ENCODE peak calls at places on chromosomes 5 and 9, in nine cellular contexts. M is RWPE2, Q is fibroblast of lung, L is thoracic aorta, O is heart right ventricle, E is left ventricle myocardium inferior, X is IMR-90, H is tibial nerve, B is tibial artery. Z is an unnamed sample.
A peak's percentile ranks its signal among the peaks of the same experiment; 100 is the strongest.

GRCh38 chr5:36494756-36495637 is 111.4 kb upstream of the SLC1A3 start:
- DNase-seq in M (peak; percentile 72), Q (peak; percentile 92), L (no peak), O (no peak), E (no peak), X (peak; percentile 23), H (no peak), B (no peak), Z (no peak)

GRCh38 chr9:19828586-19828985 is 39.7 kb upstream of the SLC24A2 start:
- DNase-seq in M (no peak), Q (no peak), L (no peak), O (no peak), E (no peak), X (no peak), H (no peak), B (no peak), Z (no peak)

GRCh38 chr9:136631038-136632000 is 31.4 kb upstream of the EGFL7 start:
- DNase-seq in M (no peak), Q (peak; percentile 70), L (no peak), O (peak; percentile 82), E (peak; percentile 78), X (peak; percentile 76), H (peak; percentile 65), B (peak; percentile 85), Z (peak; percentile 69)

GRCh38 chr5:161273410-161273809 is 273.1 kb downstream of the GABRB2 start:
- DNase-seq in M (no peak), Q (no peak), L (no peak), O (no peak), E (no peak), X (no peak), H (no peak), B (no peak), Z (no peak)

GRCh38 chr5:119333421-119333851 is 22.4 kb upstream of the TNFAIP8 start:
- DNase-seq in M (no peak), Q (no peak), L (no peak), O (no peak), E (no peak), X (peak; percentile 21), H (no peak), B (no peak), Z (no peak)

GRCh38 chr5:31585519-31586270 is 53.2 kb upstream of the PDZD2 start:
- DNase-seq in M (no peak), Q (peak; percentile 62), L (no peak), O (no peak), E (no peak), X (peak; percentile 49), H (no peak), B (no peak), Z (no peak)

GRCh38 chr5:107669543-107670027 is 1.2 kb downstream of the EFNA5 start:
- DNase-seq in M (peak; percentile 76), Q (peak; percentile 50), L (peak; percentile 11), O (peak; percentile 26), E (peak; percentile 46), X (peak; percentile 2), H (no peak), B (peak; percentile 67), Z (peak; percentile 54)

GRCh38 chr5:139635191-139635590 is 13.0 kb upstream of the CXXC5 start:
- DNase-seq in M (no peak), Q (no peak), L (no peak), O (no peak), E (no peak), X (no peak), H (no peak), B (no peak), Z (no peak)

DNA sequence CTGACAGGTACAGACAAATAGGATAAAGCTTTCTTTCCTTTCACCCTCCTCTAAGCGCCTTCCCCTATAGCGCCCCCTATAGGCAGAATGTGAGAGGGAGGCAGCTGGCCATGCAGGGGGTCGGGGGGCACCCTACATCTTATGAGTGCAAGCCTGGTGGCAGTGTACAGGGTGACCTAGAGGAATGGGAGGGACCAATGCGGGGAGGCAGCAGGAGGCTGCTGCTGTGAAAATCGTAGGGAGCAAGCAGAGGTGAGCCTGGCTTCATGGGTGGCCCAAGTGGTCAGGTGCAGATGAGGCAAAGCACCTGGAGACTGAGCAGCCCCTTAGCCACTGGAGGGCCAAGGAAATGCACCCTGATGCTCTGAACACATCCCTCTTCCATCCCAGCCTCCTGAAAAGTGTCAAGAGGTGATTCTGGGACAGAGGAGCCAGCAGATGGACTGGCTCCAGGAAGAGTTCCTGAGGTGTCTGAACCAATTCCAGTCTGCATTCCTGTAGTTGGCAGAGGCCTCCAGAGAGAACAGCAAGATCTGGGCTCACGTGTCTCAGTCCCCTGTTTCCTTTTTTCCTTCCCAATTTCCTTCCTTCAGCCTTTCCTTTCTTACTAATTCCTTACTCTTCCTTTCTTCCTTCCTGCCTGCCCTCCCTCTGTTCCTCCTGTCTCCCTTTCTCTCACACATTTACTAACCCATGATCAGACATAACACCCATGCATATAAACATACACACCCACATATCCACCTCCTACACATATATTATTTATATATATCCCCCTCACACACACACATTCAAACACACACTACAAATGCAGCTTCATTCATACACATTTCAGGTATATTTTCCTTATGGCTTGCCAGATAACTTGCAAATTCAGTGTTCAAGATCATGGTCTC is 32.8 kb upstream of the GALNT10 start:
- DNase-seq in M (no peak), Q (no peak), L (no peak), O (no peak), E (no peak), X (no peak), H (no peak), B (no peak), Z (no peak)
- TF ChIP-seq CTCF in M (peak; percentile 24), Q (peak; percentile 33), L (no peak), O (peak; percentile 44), E (peak; percentile 45), X (no peak), H (no peak), B (no peak), Z (no peak)

GRCh38 chr5:134547579-134547978 is 22.1 kb downstream of the JADE2 start:
- DNase-seq in M (no peak), Q (peak; percentile 85), L (no peak), O (no peak), E (peak; percentile 33), X (peak; percentile 93), H (no peak), B (peak; percentile 87), Z (no peak)

GRCh38 chr5:134547999-134548626 is 22.6 kb downstream of the JADE2 start:
- DNase-seq in M (peak; percentile 35), Q (no peak), L (no peak), O (no peak), E (peak; percentile 10), X (no peak), H (no peak), B (no peak), Z (no peak)

GRCh38 chr5:134541736-134542376 is 16.4 kb downstream of the JADE2 start:
- DNase-seq in M (no peak), Q (no peak), L (no peak), O (peak; percentile 70), E (peak; percentile 55), X (peak; percentile 64), H (no peak), B (no peak), Z (no peak)

GRCh38 chr5:134543820-134544692 is 18.6 kb downstream of the JADE2 start:
- DNase-seq in M (peak; percentile 71), Q (no peak), L (no peak), O (no peak), E (peak; percentile 15), X (no peak), H (no peak), B (no peak), Z (no peak)

GRCh38 chr5:134545070-134545868 is 19.8 kb downstream of the JADE2 start:
- DNase-seq in M (no peak), Q (no peak), L (peak; percentile 39), O (peak; percentile 75), E (peak; percentile 79), X (no peak), H (no peak), B (peak; percentile 93), Z (no peak)
- H3K4me1 ChIP-seq in M (peaks cover 7% of the 10 kb centered on the region), Q (peaks cover 29% of the 10 kb centered on the region), L (peaks cover 71% of the 10 kb centered on the region), O (peaks cover 88% of the 10 kb centered on the region), E (peaks cover 86% of the 10 kb centered on the region), X (peaks cover 24% of the 10 kb centered on the region), H (peaks cover 2% of the 10 kb centered on the region), B (peaks cover 64% of the 10 kb centered on the region), Z (no peaks in the 10 kb centered on the region)

GRCh38 chr5:1508679-1509290 is 15.0 kb downstream of the LPCAT1 start:
- DNase-seq in M (peak; percentile 73), Q (no peak), L (no peak), O (no peak), E (peak; percentile 10), X (peak; percentile 30), H (no peak), B (peak; percentile 58), Z (peak; percentile 43)

GRCh38 chr5:1510631-1511030 is 13.1 kb downstream of the LPCAT1 start:
- DNase-seq in M (peak; percentile 77), Q (no peak), L (no peak), O (no peak), E (peak; percentile 14), X (no peak), H (peak; percentile 7), B (peak; percentile 57), Z (peak; percentile 43)

GRCh38 chr5:1509346-1510085 is 14.2 kb downstream of the LPCAT1 start:
- DNase-seq in M (peak; percentile 51), Q (no peak), L (no peak), O (no peak), E (peak; percentile 4), X (no peak), H (peak; percentile 10), B (peak; percentile 47), Z (no peak)

GRCh38 chr5:1511037-1511436 is 12.7 kb downstream of the LPCAT1 start:
- DNase-seq in M (peak; percentile 66), Q (no peak), L (peak; percentile 1), O (no peak), E (no peak), X (no peak), H (peak; percentile 5), B (peak; percentile 55), Z (no peak)

DNA sequence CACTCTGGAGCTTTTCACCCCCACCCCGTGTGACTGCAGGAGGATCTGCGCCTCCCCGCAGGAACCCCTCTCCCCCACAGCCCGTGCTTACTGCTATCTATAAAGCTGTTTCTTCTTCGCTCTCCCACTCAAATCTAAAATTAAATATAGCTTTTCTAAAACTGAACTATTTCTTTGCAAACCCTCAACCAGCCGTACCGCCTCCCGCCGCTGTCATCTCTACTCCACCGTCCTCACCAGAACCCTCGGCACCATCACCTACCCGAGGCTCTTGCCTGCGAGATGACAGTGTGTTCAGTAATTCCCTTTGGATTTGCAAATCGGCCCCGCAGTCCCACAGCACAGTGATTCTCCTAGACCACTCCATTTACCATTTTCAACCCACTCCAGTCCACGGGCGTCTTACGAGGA is 13.6 kb downstream of the LPCAT1 start:
- DNase-seq in M (peak; percentile 27), Q (no peak), L (no peak), O (no peak), E (peak; percentile 5), X (no peak), H (no peak), B (no peak), Z (no peak)
- H3K4me3 ChIP-seq in M (no peak overlapping the region), Q (no peak overlapping the region), L (no peak overlapping the region), O (no peak overlapping the region), E (no peak overlapping the region), X (no peak overlapping the region), H (no peak overlapping the region), B (no peak overlapping the region), Z (no peak overlapping the region)

GRCh38 chr5:131637694-131638093 is 2.7 kb upstream of the RAPGEF6 start:
- DNase-seq in M (no peak), Q (no peak), L (no peak), O (no peak), E (no peak), X (no peak), H (no peak), B (no peak), Z (no peak)

GRCh38 chr5:131633830-131634229 is 1.2 kb downstream of the RAPGEF6 start:
- DNase-seq in M (no peak), Q (no peak), L (no peak), O (no peak), E (no peak), X (no peak), H (no peak), B (no peak), Z (no peak)

GRCh38 chr5:131635755-131636479 is 888 bp upstream of the RAPGEF6 start:
- DNase-seq in M (no peak), Q (peak; percentile 36), L (no peak), O (no peak), E (no peak), X (no peak), H (no peak), B (no peak), Z (no peak)

GRCh38 chr5:131634996-131635754 is at the start of gene RAPGEF6:
- DNase-seq in M (peak; percentile 100), Q (peak; percentile 100), L (peak; percentile 99), O (peak; percentile 99), E (peak; percentile 96), X (peak; percentile 100), H (peak; percentile 96), B (peak; percentile 100), Z (peak; percentile 95)

GRCh38 chr5:131634666-131634995 is 398 bp downstream of the RAPGEF6 start:
- DNase-seq in M (peak; percentile 75), Q (peak; percentile 45), L (peak; percentile 15), O (peak; percentile 50), E (peak; percentile 50), X (peak; percentile 46), H (peak; percentile 33), B (no peak), Z (peak; percentile 57)
- TF ChIP-seq CTCF in M (peak; percentile 12), Q (no peak), L (no peak), O (peak; percentile 34), E (peak; percentile 31), X (no peak), H (no peak), B (peak; percentile 6), Z (peak; percentile 37)